ENCODE peak calls at places on chromosomes 7 and 10, in seven cellular contexts. A is hypothalamus; D is stimulated activated CD4-positive, alpha-beta T cell treated with anti-CD3 and anti-CD28 coated beads, Interleukin-1b, Interleukin-23, amount 100 ng/mL, for 48 hours; H is stimulated activated naive CD8-positive, alpha-beta T cell treated with anti-CD3 and anti-CD28 coated beads, Interleukin-15, Interleukin-2, amounts not matched to agents 100 U/mL and 50 U/mL, for 24 hours; F is progenitor cell of endocrine pancreas; L is head of caudate nucleus; G is HEK293T. T is an unnamed sample.

GRCh38 chr10:49134327-49134726 is 506 bp upstream of the FAM170B start:
- DNase-seq in A (no peak), D (no peak), H (no peak), F (no peak), L (no peak), G (no peak), T (no peak)

GRCh38 chr7:2099036-2099957 is 133.4 kb downstream of the MAD1L1 start:
- DNase-seq in A (peak; percentile 7), D (peak; percentile 32), H (peak; percentile 48), F (no peak), L (no peak), G (no peak), T (no peak)

GRCh38 chr10:77890097-77890496 is 36.5 kb downstream of the DLG5 start:
- DNase-seq in A (no peak), D (no peak), H (no peak), F (no peak), L (no peak), G (no peak), T (no peak)

GRCh38 chr7:151459726-151460473 is 20.0 kb upstream of the CRYGN start:
- DNase-seq in A (peak; percentile 50), D (no peak), H (no peak), F (peak; percentile 35), L (peak; percentile 54), G (peak; percentile 77), T (peak; percentile 86)

GRCh38 chr10:26438534-26439269 is 561 bp downstream of the APBB1IP start:
- DNase-seq in A (no peak), D (peak; percentile 82), H (peak; percentile 81), F (no peak), L (peak; percentile 12), G (no peak), T (peak; percentile 57)

GRCh38 chr7:41403291-41403690 is 299.6 kb downstream of the INHBA start:
- DNase-seq in A (no peak), D (no peak), H (no peak), F (no peak), L (no peak), G (no peak), T (no peak)

GRCh38 chr10:84140036-84140379 is 699 bp downstream of the GHITM start:
- DNase-seq in A (no peak), D (no peak), H (peak; percentile 20), F (no peak), L (no peak), G (no peak), T (no peak)

GRCh38 chr10:93715345-93715744 is 13.0 kb upstream of the FRA10AC1 start:
- DNase-seq in A (no peak), D (no peak), H (no peak), F (no peak), L (no peak), G (no peak), T (no peak)

GRCh38 chr10:17212802-17213204 is 11.3 kb upstream of the TRDMT1 start:
- DNase-seq in A (no peak), D (no peak), H (no peak), F (no peak), L (no peak), G (no peak), T (no peak)

GRCh38 chr10:90879062-90879461 is 7.3 kb downstream of the RPP30 start:
- DNase-seq in A (no peak), D (no peak), H (no peak), F (no peak), L (no peak), G (no peak), T (no peak)

GRCh38 chr10:123800299-123800698 is 91.3 kb downstream of the CPXM2 start:
- DNase-seq in A (no peak), D (no peak), H (no peak), F (no peak), L (no peak), G (no peak), T (no peak)

GRCh38 chr10:78600121-78600665 is 468.6 kb upstream of the ZMIZ1 start:
- DNase-seq in A (no peak), D (no peak), H (no peak), F (no peak), L (no peak), G (no peak), T (no peak)

GRCh38 chr10:92045641-92046106 is 122.1 kb downstream of the BTAF1 start:
- DNase-seq in A (no peak), D (no peak), H (no peak), F (no peak), L (no peak), G (no peak), T (no peak)

GRCh38 chr7:1533569-1534329 is 3.2 kb downstream of the MAFK start:
- DNase-seq in A (no peak), D (peak; percentile 57), H (peak; percentile 54), F (no peak), L (no peak), G (no peak), T (peak; percentile 62)

GRCh38 chr7:117597755-117598154 is 117.9 kb downstream of the CFTR start:
- DNase-seq in A (no peak), D (no peak), H (no peak), F (no peak), L (no peak), G (no peak), T (no peak)

GRCh38 chr7:141393056-141393455 is 158.2 kb upstream of the AGK start:
- DNase-seq in A (no peak), D (no peak), H (no peak), F (no peak), L (no peak), G (no peak), T (no peak)

GRCh38 chr7:69643708-69644445 is 45.6 kb downstream of the AUTS2 start:
- DNase-seq in A (no peak), D (no peak), H (no peak), F (no peak), L (no peak), G (no peak), T (no peak)

GRCh38 chr7:6159097-6159483 is 113.3 kb downstream of the CYTH3 start:
- DNase-seq in A (peak; percentile 56), D (no peak), H (no peak), F (no peak), L (no peak), G (no peak), T (no peak)

GRCh38 chr10:100882681-100883321 is 30.0 kb upstream of the SLF2 start:
- DNase-seq in A (no peak), D (no peak), H (no peak), F (no peak), L (no peak), G (no peak), T (peak; percentile 56)

GRCh38 chr7:45073843-45074737 is 14.7 kb downstream of the NACAD start:
- DNase-seq in A (peak; percentile 39), D (no peak), H (no peak), F (no peak), L (no peak), G (no peak), T (no peak)

GRCh38 chr7:108498481-108498880 is 27.5 kb downstream of the PNPLA8 start:
- DNase-seq in A (no peak), D (no peak), H (no peak), F (no peak), L (no peak), G (no peak), T (no peak)

GRCh38 chr10:13152286-13152685 is 9.1 kb upstream of the MCM10 start:
- DNase-seq in A (no peak), D (no peak), H (no peak), F (no peak), L (no peak), G (no peak), T (no peak)

GRCh38 chr10:99292159-99292558 is 37.0 kb upstream of the CNNM1 start:
- DNase-seq in A (no peak), D (no peak), H (no peak), F (no peak), L (no peak), G (no peak), T (no peak)

GRCh38 chr7:76358053-76358477 is 726 bp downstream of the YWHAG start:
- DNase-seq in A (peak; percentile 77), D (peak; percentile 45), H (peak; percentile 74), F (peak; percentile 12), L (peak; percentile 80), G (peak; percentile 27), T (peak; percentile 85)

GRCh38 chr7:107180378-107180777 is 11.6 kb downstream of the HBP1 start:
- DNase-seq in A (no peak), D (peak; percentile 69), H (peak; percentile 84), F (no peak), L (no peak), G (no peak), T (no peak)

GRCh38 chr10:44801383-44802327 is 109.5 kb upstream of the TMEM72 start:
- DNase-seq in A (peak; percentile 23), D (no peak), H (no peak), F (no peak), L (peak; percentile 32), G (peak; percentile 21), T (peak; percentile 86)

T was measured in sciatic nerve.